ENCODE peak calls at places on chromosomes 5 and 9, in eight cellular contexts. L, R, O, B, H, Y, A and W are unnamed samples.

GRCh38 chr5:171139227-171139626 is 169.8 kb upstream of the TLX3 start:
- DNase-seq in A (no peak), Y (no peak), L (no peak), H (no peak), B (no peak), O (no peak), R (no peak), W (no peak)

GRCh38 chr9:134987376-134987775 is 69.7 kb upstream of the FCN1 start:
- DNase-seq in Y (no peak), A (no peak), H (no peak), L (no peak), O (no peak), B (no peak), R (no peak), W (no peak)

GRCh38 chr5:3429962-3430361 is 165.7 kb upstream of the IRX1 start:
- DNase-seq in A (no peak), R (no peak), L (no peak), O (no peak), B (no peak), H (no peak), Y (no peak), W (peak; percentile 3)

GRCh38 chr9:129987047-129987446 is 55.9 kb downstream of the FNBP1 start:
- DNase-seq in A (no peak), B (no peak), Y (no peak), L (no peak), H (no peak), O (no peak), R (no peak), W (no peak)

GRCh38 chr9:125486109-125486508 is 220.9 kb downstream of the MAPKAP1 start:
- DNase-seq in L (no peak), Y (no peak), A (no peak), R (no peak), O (no peak), B (no peak), H (no peak), W (no peak)

GRCh38 chr5:172528440-172528839 is 74.1 kb upstream of the SH3PXD2B start:
- DNase-seq in A (no peak), B (peak; percentile 27), Y (no peak), L (no peak), R (no peak), H (no peak), O (no peak), W (no peak)

GRCh38 chr5:57456531-57457135 is 26.0 kb downstream of the ACTBL2 start:
- DNase-seq in L (no peak), B (no peak), O (no peak), R (no peak), H (no peak), Y (no peak), A (no peak), W (no peak)

GRCh38 chr5:138466900-138467710 is 1.8 kb downstream of the EGR1 start:
- DNase-seq in Y (no peak), L (no peak), H (no peak), A (no peak), R (no peak), O (no peak), B (peak; percentile 41), W (no peak)

GRCh38 chr9:130042406-130042930 is 521 bp downstream of the FNBP1 start:
- DNase-seq in Y (peak; percentile 28), B (no peak), L (peak; percentile 64), O (peak; percentile 28), H (peak; percentile 18), R (no peak), A (no peak), W (no peak)

GRCh38 chr5:153883829-153884228 is 154.9 kb downstream of the FAM114A2 start:
- DNase-seq in R (peak; percentile 54), A (no peak), Y (no peak), H (no peak), L (no peak), O (no peak), B (peak; percentile 91), W (no peak)

GRCh38 chr9:128245293-128246151 is 30.3 kb downstream of the GOLGA2 start:
- DNase-seq in H (no peak), Y (no peak), R (peak; percentile 73), L (peak; percentile 66), A (peak; percentile 76), B (peak; percentile 64), O (no peak), W (no peak)

GRCh38 chr5:169185626-169186025 is 115.3 kb downstream of the SLIT3 start:
- DNase-seq in R (no peak), B (no peak), Y (no peak), A (no peak), L (no peak), O (no peak), H (no peak), W (no peak)

GRCh38 chr5:81778642-81779041 is 27.7 kb upstream of the SSBP2 start:
- DNase-seq in B (no peak), A (peak; percentile 19), Y (no peak), R (peak; percentile 54), O (no peak), L (no peak), H (peak; percentile 34), W (no peak)

GRCh38 chr5:175895701-175896102 is 24.3 kb downstream of the CPLX2 start:
- DNase-seq in L (no peak), R (no peak), O (peak; percentile 21), Y (no peak), H (no peak), A (peak; percentile 88), B (no peak), W (no peak)

GRCh38 chr5:93705896-93706295 is 35.5 kb downstream of the POU5F2 start:
- DNase-seq in B (peak; percentile 26), R (peak; percentile 53), A (no peak), L (no peak), H (no peak), Y (no peak), O (no peak), W (no peak)

GRCh38 chr9:36584626-36585460 is 12.1 kb downstream of the MELK start:
- DNase-seq in A (no peak), Y (no peak), B (peak; percentile 86), O (no peak), H (no peak), L (no peak), R (peak; percentile 68), W (no peak)

GRCh38 chr9:121958530-121958929 is 134.6 kb downstream of the TTLL11 start:
- DNase-seq in B (no peak), H (no peak), Y (no peak), L (no peak), A (no peak), R (peak; percentile 47), O (no peak), W (no peak)

GRCh38 chr5:16934123-16934522 is 2.0 kb downstream of the MYO10 start:
- DNase-seq in O (no peak), B (peak; percentile 83), L (peak; percentile 84), Y (peak; percentile 8), A (peak; percentile 72), H (no peak), R (peak; percentile 78), W (no peak)

GRCh38 chr9:100589582-100589981 is 11.7 kb downstream of the CAVIN4 start:
- DNase-seq in L (no peak), H (no peak), O (no peak), Y (no peak), R (peak; percentile 68), B (peak; percentile 58), A (no peak), W (no peak)

GRCh38 chr9:79165006-79165405 is 406.8 kb upstream of the TLE4 start:
- DNase-seq in B (peak; percentile 50), R (peak; percentile 84), H (no peak), O (no peak), Y (no peak), A (no peak), L (no peak), W (no peak)

GRCh38 chr5:114316167-114316566 is 45.7 kb upstream of the KCNN2 start:
- DNase-seq in A (no peak), O (no peak), Y (no peak), L (no peak), H (no peak), B (no peak), R (no peak), W (no peak)

GRCh38 chr5:68891718-68892117 is 202.1 kb upstream of the SLC30A5 start:
- DNase-seq in Y (peak; percentile 1), R (no peak), A (no peak), O (no peak), L (no peak), H (peak; percentile 61), B (no peak), W (no peak)

GRCh38 chr9:31574006-31574750 is 810.3 kb upstream of the ACO1 start:
- DNase-seq in R (peak; percentile 21), O (no peak), L (no peak), B (no peak), H (no peak), A (no peak), Y (no peak), W (no peak)

GRCh38 chr5:174287761-174288160 is 242.3 kb downstream of the NSG2 start:
- DNase-seq in L (no peak), Y (no peak), R (no peak), O (no peak), A (no peak), B (no peak), H (no peak), W (no peak)

GRCh38 chr5:173458819-173459218 is 130.6 kb upstream of the STC2 start:
- DNase-seq in L (no peak), A (no peak), R (peak; percentile 90), H (no peak), O (no peak), Y (no peak), B (peak; percentile 44), W (no peak)

GRCh38 chr9:18721267-18722079 is 247.5 kb downstream of the ADAMTSL1 start:
- DNase-seq in R (no peak), O (no peak), B (no peak), L (peak; percentile 44), A (no peak), Y (no peak), H (no peak), W (no peak)